ENCODE peak calls at places on chromosomes 16 and 17, in six cellular contexts. Y, I, F, M, C and Z are unnamed samples.

GRCh38 chr17:39753514-39754160 is 15.9 kb downstream of the GRB7 start:
- DNase-seq in C (peak), I (peak), F (peak), Y (peak), M (peak), Z (no peak)

GRCh38 chr16:72189865-72190371 is 18.0 kb upstream of the PMFBP1 start:
- DNase-seq in C (peak), M (no peak), I (peak), F (peak), Y (no peak), Z (peak)

GRCh38 chr17:41678411-41678906 is 10.2 kb upstream of the EIF1 start:
- DNase-seq in I (no peak), M (no peak), C (no peak), F (no peak), Y (no peak), Z (no peak)

GRCh38 chr17:57959929-57960328 is 4.7 kb upstream of the CUEDC1 start:
- DNase-seq in I (no peak), F (no peak), C (no peak), Y (no peak), M (no peak), Z (no peak)

GRCh38 chr17:48624544-48625501 is 1.3 kb downstream of the HOXB9 start:
- DNase-seq in C (no peak), Y (no peak), I (no peak), M (no peak), F (peak), Z (no peak)

GRCh38 chr16:68700120-68700519 is 37.0 kb upstream of the CDH1 start:
- DNase-seq in Y (no peak), I (peak), C (no peak), M (no peak), F (no peak), Z (peak)

GRCh38 chr17:29345066-29345465 is 45.1 kb upstream of the TAOK1 start:
- DNase-seq in I (no peak), C (no peak), M (no peak), Y (no peak), F (no peak), Z (no peak)

GRCh38 chr17:2485970-2486369 is 25.7 kb downstream of the METTL16 start:
- DNase-seq in M (no peak), I (no peak), F (no peak), Y (no peak), C (no peak), Z (no peak)

GRCh38 chr17:16969931-16970906 is 1.7 kb downstream of the TNFRSF13B start:
- DNase-seq in Y (no peak), I (no peak), F (no peak), C (no peak), M (no peak), Z (no peak)

GRCh38 chr16:53370827-53371226 is 63.4 kb upstream of the RBL2 start:
- DNase-seq in F (no peak), M (no peak), Y (no peak), I (no peak), C (no peak), Z (no peak)

GRCh38 chr17:41571561-41572434 is at the start of gene KRT9:
- DNase-seq in M (no peak), F (no peak), Y (no peak), I (no peak), C (no peak), Z (no peak)

GRCh38 chr17:76894842-76895241 is 26.6 kb downstream of the MGAT5B start:
- DNase-seq in M (no peak), C (no peak), F (no peak), I (no peak), Y (no peak), Z (no peak)

GRCh38 chr16:20954574-20954973 is 54.0 kb downstream of the LYRM1 start:
- DNase-seq in F (no peak), C (no peak), M (no peak), Y (no peak), I (no peak), Z (no peak)

GRCh38 chr17:83005639-83006038 is 73.8 kb upstream of the METRNL start:
- DNase-seq in C (no peak), I (no peak), M (no peak), F (no peak), Y (no peak), Z (no peak)

GRCh38 chr17:74840989-74841666 is 18.6 kb downstream of the GRIN2C start:
- DNase-seq in I (peak), M (no peak), F (peak), Y (peak), C (peak), Z (no peak)

GRCh38 chr17:43832168-43832975 is 574 bp downstream of the MPP3 start:
- DNase-seq in Y (peak), F (peak), I (peak), M (peak), C (peak), Z (peak)

GRCh38 chr16:15897834-15898254 is 9.4 kb upstream of the CEP20 start:
- DNase-seq in Y (no peak), C (no peak), F (no peak), M (no peak), I (peak), Z (peak)

GRCh38 chr16:15900901-15901465 is 12.6 kb upstream of the CEP20 start:
- DNase-seq in C (no peak), F (no peak), I (no peak), Y (no peak), M (no peak), Z (no peak)

GRCh38 chr16:15899538-15900100 is 11.2 kb upstream of the CEP20 start:
- DNase-seq in F (peak), I (peak), M (peak), C (peak), Y (no peak), Z (peak)

GRCh38 chr16:15898654-15899053 is 10.3 kb upstream of the CEP20 start:
- DNase-seq in I (no peak), F (no peak), M (no peak), C (no peak), Y (no peak), Z (no peak)

DNA sequence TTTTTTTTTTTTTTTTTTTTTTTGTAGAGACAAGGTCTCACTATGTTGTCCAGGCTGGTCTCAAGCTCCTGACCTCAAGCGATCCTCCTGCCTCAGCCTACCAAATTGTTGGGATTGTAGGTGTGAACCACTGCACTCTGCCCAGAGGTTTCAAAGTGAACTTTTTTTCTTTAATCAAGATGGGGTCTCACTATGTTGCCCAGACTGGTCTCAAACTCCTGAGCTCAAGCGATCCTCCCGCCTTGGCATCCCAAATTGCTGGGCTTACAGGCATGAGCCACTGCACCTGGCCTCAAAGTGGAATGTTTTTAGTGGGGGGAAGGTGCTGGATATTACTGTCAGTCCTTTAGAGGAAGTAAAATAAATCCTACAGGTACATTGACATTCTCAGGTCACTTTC is 12.0 kb upstream of the CEP20 start:
- DNase-seq in Y (no peak), C (no peak), F (no peak), M (no peak), I (no peak), Z (no peak)
- H3K4me3 ChIP-seq in Y (no peak), C (no peak), F (no peak), M (no peak), I (no peak), Z (no peak)

GRCh38 chr16:50695017-50696000 is 1.9 kb downstream of the NOD2 start:
- DNase-seq in M (no peak), Y (no peak), C (peak), I (no peak), F (no peak), Z (no peak)

GRCh38 chr16:50692999-50693781 is at the start of gene NOD2:
- DNase-seq in I (no peak), C (peak), M (peak), Y (no peak), F (peak), Z (peak)

GRCh38 chr16:50696126-50696525 is 2.7 kb downstream of the NOD2 start:
- DNase-seq in C (no peak), I (no peak), Y (no peak), F (no peak), M (no peak), Z (no peak)

GRCh38 chr16:50692644-50692998 is 785 bp upstream of the NOD2 start:
- DNase-seq in I (no peak), F (no peak), C (no peak), M (no peak), Y (no peak), Z (no peak)

GRCh38 chr16:50694206-50694605 is 800 bp downstream of the NOD2 start:
- DNase-seq in F (no peak), Y (no peak), C (no peak), M (no peak), I (no peak), Z (no peak)
- H3K4me3 ChIP-seq in F (no peak), Y (peak), C (no peak), M (peak), I (no peak), Z (no peak)

GRCh38 chr17:6442775-6443174 is 1.5 kb upstream of the PIMREG start:
- DNase-seq in Y (no peak), M (no peak), I (no peak), C (no peak), F (no peak), Z (no peak)
- H3K4me3 ChIP-seq in Y (no peak), M (no peak), I (no peak), C (no peak), F (no peak), Z (no peak)

DNA sequence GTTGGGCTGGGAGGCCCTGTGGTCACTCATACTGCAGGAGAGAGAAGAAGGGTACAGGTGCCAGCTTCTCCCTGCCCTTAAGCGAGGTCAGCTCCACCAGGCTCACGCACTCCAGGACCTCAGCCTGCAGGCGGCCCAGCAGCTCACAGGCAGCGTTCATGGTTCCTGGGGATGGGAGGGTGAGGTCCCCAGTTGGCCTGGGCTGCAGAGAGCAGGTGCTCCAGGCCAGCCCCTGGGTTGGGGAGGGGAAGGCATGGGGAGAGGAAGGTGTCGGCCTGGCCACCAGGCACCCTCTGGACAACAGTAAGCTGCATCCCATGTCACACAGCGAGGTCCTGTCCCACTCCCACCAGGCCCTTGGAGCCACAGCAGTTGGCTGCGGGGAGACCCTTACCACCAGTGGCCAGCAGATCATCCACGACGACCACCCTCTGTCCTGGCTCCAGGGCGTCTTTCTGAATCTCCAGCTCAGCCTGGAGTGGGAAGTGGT is 2.0 kb downstream of the APRT start:
- DNase-seq in Y (no peak), F (no peak), I (no peak), C (no peak), M (no peak), Z (no peak)
- H3K4me3 ChIP-seq in Y (no peak), F (no peak), I (no peak), C (no peak), M (peak), Z (no peak)

DNA sequence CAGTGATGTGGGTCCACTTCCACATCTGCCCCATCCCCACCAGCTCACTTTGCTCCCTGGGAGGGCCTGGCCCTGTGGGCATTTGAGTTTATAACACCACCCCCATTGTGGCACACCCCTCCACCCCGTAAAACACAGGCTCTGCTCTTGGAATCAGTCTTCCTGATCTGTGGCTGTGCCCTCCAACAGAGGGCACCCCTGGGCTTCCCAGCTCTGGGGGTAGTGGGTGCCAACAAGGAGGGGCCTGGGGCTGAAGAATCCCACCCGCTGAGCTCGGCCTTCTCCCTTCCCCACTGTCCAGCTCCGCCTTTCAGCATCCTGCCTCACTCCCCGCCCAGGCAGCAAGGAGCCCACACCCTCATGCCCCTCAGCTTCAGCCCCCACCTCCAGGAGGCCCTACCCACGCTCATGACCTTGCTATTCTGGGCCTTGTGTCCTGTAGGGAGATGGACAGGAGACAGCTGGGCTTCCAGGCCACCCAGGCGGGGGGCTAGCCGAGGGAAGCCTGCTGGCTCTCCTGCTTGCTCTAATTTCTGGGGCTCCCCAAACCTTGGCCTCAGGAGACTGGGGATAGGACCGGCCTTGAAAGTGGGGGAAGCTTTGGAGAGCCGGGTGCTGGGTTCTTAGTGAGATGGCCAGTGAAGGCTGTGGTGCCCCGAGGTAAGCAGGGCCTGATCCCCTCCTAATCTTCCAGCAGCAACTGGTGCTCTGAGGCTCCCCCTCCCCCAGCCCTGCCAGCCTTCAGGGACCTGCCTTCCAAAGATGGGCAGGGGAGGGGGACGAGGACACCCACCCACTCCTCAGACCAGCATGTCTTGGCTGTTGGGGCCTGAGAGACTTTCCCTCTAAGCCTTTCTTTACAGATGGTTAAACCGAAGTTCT is 2.9 kb upstream of the ATP2A1 start:
- DNase-seq in F (no peak), Y (no peak), M (no peak), I (no peak), C (no peak), Z (no peak)
- H3K4me3 ChIP-seq in F (no peak), Y (no peak), M (no peak), I (no peak), C (no peak), Z (no peak)

GRCh38 chr16:3689731-3690130 is 27.6 kb downstream of the TRAP1 start:
- DNase-seq in C (no peak), M (no peak), F (no peak), Y (no peak), I (no peak), Z (no peak)

GRCh38 chr16:3690470-3690918 is 26.8 kb downstream of the TRAP1 start:
- DNase-seq in Y (peak), M (peak), I (peak), F (peak), C (peak), Z (peak)

GRCh38 chr16:3687792-3688191 is 29.5 kb downstream of the TRAP1 start:
- DNase-seq in F (no peak), Y (no peak), C (no peak), I (no peak), M (no peak), Z (no peak)

GRCh38 chr16:3691778-3692177 is 25.5 kb downstream of the TRAP1 start:
- DNase-seq in I (peak), C (no peak), F (no peak), M (no peak), Y (no peak), Z (no peak)

DNA sequence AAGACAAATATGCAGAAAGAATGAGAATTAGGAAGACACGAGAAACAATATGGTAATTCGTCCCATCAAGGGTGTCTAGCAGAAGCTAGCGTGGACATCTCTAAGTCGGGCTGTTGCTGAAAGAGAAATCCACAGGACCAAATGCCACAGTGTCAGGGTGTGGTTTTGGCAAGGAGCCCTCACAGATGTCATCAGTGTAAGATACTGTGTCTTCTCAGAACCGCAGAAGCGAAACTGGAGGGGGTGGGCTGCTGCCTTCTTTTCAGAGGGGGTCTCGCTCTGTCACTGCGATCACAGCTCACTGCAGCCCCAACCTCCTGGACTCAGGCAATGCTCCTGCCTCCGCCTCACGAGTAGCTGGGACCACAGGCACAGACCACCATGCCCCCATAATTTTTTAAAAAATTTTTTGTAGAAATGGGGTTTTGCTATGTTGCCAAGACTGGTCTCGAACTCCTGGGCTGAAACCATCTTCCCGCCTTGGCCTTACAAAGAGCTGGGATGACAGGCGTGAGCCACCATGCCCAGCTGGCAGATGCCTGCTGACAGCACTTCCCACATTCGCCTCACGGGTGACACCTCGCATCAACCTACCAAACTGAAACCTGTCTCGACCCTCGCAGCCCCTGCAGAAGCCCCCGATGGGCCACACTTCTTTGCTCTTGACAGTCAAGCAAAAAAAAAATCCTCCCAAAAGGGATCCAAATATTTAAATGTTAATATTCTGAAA is 26.2 kb downstream of the TRAP1 start:
- DNase-seq in Y (no peak), F (peak), C (no peak), M (no peak), I (peak), Z (no peak)
- H3K4me3 ChIP-seq in Y (peak), F (no peak), C (no peak), M (peak), I (peak), Z (no peak)

GRCh38 chr16:15599303-15600070 is 43.5 kb downstream of the MARF1 start:
- DNase-seq in Y (no peak), M (no peak), I (no peak), C (peak), F (no peak), Z (no peak)
- H3K4me3 ChIP-seq in Y (no peak), M (no peak), I (no peak), C (no peak), F (no peak), Z (no peak)